ENCODE peak calls at places on chromosomes 7 and 10, in eight cellular contexts. U, Z, Q, I, J, C, B and O are unnamed samples.

GRCh38 chr7:3381073-3381685 is 80.1 kb downstream of the SDK1 start:
- DNase-seq in U (no peak), C (no peak), B (no peak), I (no peak), Z (no peak), Q (no peak), J (no peak), O (no peak)

GRCh38 chr7:7719235-7719634 is 828 bp upstream of the RPA3 start:
- DNase-seq in C (no peak), J (peak; percentile 44), B (no peak), I (no peak), Q (peak; percentile 99), U (no peak), Z (no peak), O (peak; percentile 59)

GRCh38 chr10:7405637-7406036 is 5.2 kb downstream of the SFMBT2 start:
- DNase-seq in U (no peak), Z (no peak), J (no peak), Q (no peak), I (no peak), B (no peak), C (no peak), O (no peak)

GRCh38 chr7:77537136-77537594 is at the start of gene PTPN12:
- DNase-seq in U (no peak), B (peak; percentile 47), I (no peak), Z (peak; percentile 88), Q (no peak), J (peak; percentile 63), C (peak; percentile 86), O (peak; percentile 95)

GRCh38 chr10:79150444-79150754 is 81.6 kb downstream of the ZMIZ1 start:
- DNase-seq in C (no peak), Q (no peak), J (no peak), U (no peak), B (no peak), I (no peak), Z (no peak), O (no peak)

GRCh38 chr10:120503695-120504094 is 46.7 kb downstream of the PLPP4 start:
- DNase-seq in I (no peak), Z (no peak), C (no peak), Q (no peak), J (no peak), B (no peak), U (no peak), O (no peak)

GRCh38 chr7:54477083-54477482 is 65.1 kb upstream of the VSTM2A start:
- DNase-seq in I (no peak), B (no peak), U (no peak), C (no peak), Q (no peak), J (no peak), Z (no peak), O (no peak)

GRCh38 chr10:124450010-124450782 is at the start of gene NKX1-2:
- DNase-seq in B (no peak), C (no peak), Z (no peak), Q (no peak), U (no peak), J (no peak), I (no peak), O (no peak)

GRCh38 chr7:123682690-123683089 is 27.0 kb downstream of the LMOD2 start:
- DNase-seq in Z (no peak), J (peak; percentile 21), I (peak; percentile 19), C (no peak), Q (peak; percentile 77), B (no peak), U (no peak), O (no peak)

GRCh38 chr10:77582710-77583115 is 54.9 kb downstream of the KCNMA1 start:
- DNase-seq in C (no peak), I (peak; percentile 55), J (no peak), Z (no peak), Q (peak; percentile 79), U (peak; percentile 64), B (no peak), O (no peak)

GRCh38 chr7:8938036-8938435 is 504.6 kb downstream of the NXPH1 start:
- DNase-seq in B (no peak), C (no peak), U (peak; percentile 45), I (no peak), Q (no peak), J (no peak), Z (no peak), O (no peak)

GRCh38 chr7:142956951-142957623 is 5.1 kb downstream of the KEL start:
- DNase-seq in Z (no peak), Q (no peak), U (no peak), C (no peak), J (no peak), B (no peak), I (peak; percentile 18), O (no peak)

GRCh38 chr10:127157506-127158205 is 38.7 kb downstream of the INSYN2A start:
- DNase-seq in U (no peak), I (no peak), Z (no peak), C (no peak), Q (peak; percentile 23), J (no peak), B (no peak), O (no peak)

GRCh38 chr10:58653139-58653538 is 140.5 kb downstream of the BICC1 start:
- DNase-seq in Q (peak; percentile 48), U (no peak), C (no peak), J (no peak), Z (no peak), I (no peak), B (no peak), O (no peak)

GRCh38 chr7:71429116-71429515 is 297.2 kb downstream of the GALNT17 start:
- DNase-seq in Q (no peak), B (no peak), Z (peak; percentile 32), C (no peak), I (no peak), J (no peak), U (no peak), O (no peak)

GRCh38 chr10:44307691-44308090 is 77.2 kb downstream of the CXCL12 start:
- DNase-seq in I (no peak), B (no peak), C (no peak), U (no peak), J (no peak), Z (no peak), Q (no peak), O (no peak)

GRCh38 chr7:94012748-94013147 is 8.6 kb upstream of the BET1 start:
- DNase-seq in Q (no peak), B (no peak), J (no peak), C (no peak), Z (no peak), U (no peak), I (no peak), O (no peak)

GRCh38 chr10:11683529-11684320 is 58.5 kb upstream of the ECHDC3 start:
- DNase-seq in I (no peak), Z (no peak), B (no peak), C (peak; percentile 23), U (no peak), J (peak; percentile 33), Q (no peak), O (no peak)

GRCh38 chr7:964401-965231 is 10.1 kb upstream of the ADAP1 start:
- DNase-seq in B (no peak), Z (no peak), Q (peak; percentile 25), J (no peak), I (no peak), C (peak; percentile 68), U (no peak), O (peak; percentile 53)

GRCh38 chr10:37952051-37952815 is 24.2 kb downstream of the ZNF25 start:
- DNase-seq in C (no peak), J (no peak), Q (peak; percentile 6), Z (no peak), B (no peak), U (no peak), I (no peak), O (no peak)

GRCh38 chr10:37952926-37953325 is 23.5 kb downstream of the ZNF25 start:
- DNase-seq in C (no peak), J (no peak), Q (no peak), Z (no peak), B (no peak), I (no peak), U (no peak), O (no peak)

GRCh38 chr10:37960738-37961137 is 15.7 kb downstream of the ZNF25 start:
- DNase-seq in Z (no peak), J (no peak), I (no peak), C (no peak), Q (no peak), B (no peak), U (no peak), O (no peak)

DNA sequence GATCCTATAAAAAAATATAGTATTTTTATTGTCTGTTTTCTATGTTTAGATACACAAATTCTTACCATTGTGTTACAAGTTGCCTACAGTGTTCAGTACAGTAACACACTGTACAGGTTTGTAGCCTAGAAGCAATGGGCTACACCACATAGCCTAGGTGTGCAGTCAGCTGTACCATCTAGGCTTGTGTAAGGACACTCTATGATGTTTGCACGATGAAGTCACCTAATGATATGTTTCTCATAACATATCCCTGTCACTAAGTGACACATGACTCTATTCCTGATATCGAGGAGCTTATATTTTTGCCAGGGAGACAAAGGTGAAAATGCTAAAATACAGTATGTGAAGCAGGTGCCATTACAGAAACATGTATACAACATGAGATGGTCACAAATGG is 18.6 kb downstream of the ZNF25 start:
- DNase-seq in Z (no peak), I (no peak), C (no peak), U (no peak), J (no peak), Q (no peak), B (no peak), O (no peak)
- TF ChIP-seq POLR2A in Z (no peak), I (no peak), C (no peak), U (no peak), J (no peak), Q (no peak), B (no peak), O (no peak)

GRCh38 chr10:45313264-45313873 is 2.0 kb downstream of the OR13A1 start:
- DNase-seq in Q (no peak), I (no peak), Z (no peak), U (no peak), B (no peak), C (no peak), J (no peak), O (no peak)

GRCh38 chr10:45308707-45309106 is 6.7 kb downstream of the OR13A1 start:
- DNase-seq in I (no peak), C (no peak), J (no peak), Z (no peak), B (no peak), U (no peak), Q (no peak), O (no peak)
- TF ChIP-seq CTCF in I (no peak), C (no peak), J (peak; percentile 36), Z (no peak), B (no peak), U (no peak), Q (no peak), O (no peak)

GRCh38 chr10:93758911-93759410 is 1.2 kb downstream of the LGI1 start:
- DNase-seq in Z (no peak), C (no peak), B (no peak), J (no peak), U (no peak), Q (no peak), I (no peak), O (no peak)
- H3K4me3 ChIP-seq in Z (no peak overlapping the region), C (no peak overlapping the region), B (no peak overlapping the region), J (no peak overlapping the region), U (peak overlapping the region; percentile 17), Q (no peak overlapping the region), I (no peak overlapping the region), O (no peak overlapping the region)

DNA sequence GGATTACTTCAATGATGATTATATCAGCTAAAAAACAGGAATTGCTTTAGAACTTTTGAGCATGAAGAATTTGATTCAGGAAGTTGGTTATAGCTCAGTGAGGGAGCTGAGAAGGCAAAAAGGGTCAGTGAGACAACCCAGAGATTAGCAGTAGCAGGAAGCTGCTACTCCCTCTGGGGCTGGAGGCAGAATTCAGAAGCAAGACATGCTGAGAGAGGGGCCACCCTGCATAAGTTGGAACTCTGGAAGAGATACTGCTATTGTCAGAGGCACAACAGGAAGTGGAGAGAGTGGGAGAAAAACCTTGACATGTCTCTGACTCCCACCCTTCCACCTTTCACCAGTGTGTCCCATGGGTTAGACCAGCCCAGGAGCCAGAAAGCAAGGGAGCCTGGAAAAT is 488.7 kb downstream of the ADRA2A start:
- DNase-seq in Q (no peak), I (no peak), C (no peak), Z (no peak), J (no peak), B (no peak), U (no peak), O (no peak)
- TF ChIP-seq POLR2A in Q (no peak), I (no peak), C (no peak), Z (no peak), J (no peak), B (no peak), U (no peak), O (no peak)